ENCODE peak calls at places on chromosome 4, in eight cellular contexts. One of them, this sample, is unnamed.

GRCh38 chr4:156673483-156673882 is 298.1 kb downstream of the PDGFC start:
- DNase-seq in psoas muscle: no peak
- DNase-seq in cardiac fibroblast: peak; percentile 51
- DNase-seq in testis: no peak
- DNase-seq in endothelial cell of umbilical vein: no peak
- DNase-seq in thoracic aorta: no peak
- DNase-seq in cardiac muscle cell: no peak
- DNase-seq in suprapubic skin: no peak
- DNase-seq in this sample: peak; percentile 50

GRCh38 chr4:140309124-140309870 is 64.1 kb upstream of the SCOC start:
- DNase-seq in psoas muscle: no peak
- DNase-seq in cardiac fibroblast: peak; percentile 58
- DNase-seq in testis: no peak
- DNase-seq in endothelial cell of umbilical vein: no peak
- DNase-seq in thoracic aorta: no peak
- DNase-seq in cardiac muscle cell: no peak
- DNase-seq in suprapubic skin: no peak
- DNase-seq in this sample: peak; percentile 42

GRCh38 chr4:7025040-7025602 is 18.1 kb upstream of the TADA2B start:
- DNase-seq in psoas muscle: peak; percentile 43
- DNase-seq in cardiac fibroblast: no peak
- DNase-seq in testis: no peak
- DNase-seq in endothelial cell of umbilical vein: no peak
- DNase-seq in thoracic aorta: no peak
- DNase-seq in cardiac muscle cell: no peak
- DNase-seq in suprapubic skin: no peak
- DNase-seq in this sample: no peak

GRCh38 chr4:25859429-25860148 is 3.2 kb downstream of the SEL1L3 start:
- DNase-seq in psoas muscle: no peak
- DNase-seq in cardiac fibroblast: no peak
- DNase-seq in testis: no peak
- DNase-seq in endothelial cell of umbilical vein: peak; percentile 63
- DNase-seq in thoracic aorta: no peak
- DNase-seq in cardiac muscle cell: no peak
- DNase-seq in suprapubic skin: no peak
- DNase-seq in this sample: no peak

GRCh38 chr4:55980725-55981124 is 32.0 kb downstream of the CEP135 start:
- DNase-seq in psoas muscle: no peak
- DNase-seq in cardiac fibroblast: no peak
- DNase-seq in testis: no peak
- DNase-seq in endothelial cell of umbilical vein: no peak
- DNase-seq in thoracic aorta: no peak
- DNase-seq in cardiac muscle cell: no peak
- DNase-seq in suprapubic skin: no peak
- DNase-seq in this sample: no peak

GRCh38 chr4:88054909-88055308 is 47.5 kb downstream of the PKD2 start:
- DNase-seq in psoas muscle: no peak
- DNase-seq in cardiac fibroblast: peak; percentile 60
- DNase-seq in testis: peak; percentile 62
- DNase-seq in endothelial cell of umbilical vein: peak; percentile 77
- DNase-seq in thoracic aorta: no peak
- DNase-seq in cardiac muscle cell: peak; percentile 46
- DNase-seq in suprapubic skin: no peak
- DNase-seq in this sample: peak; percentile 68

GRCh38 chr4:110106946-110107325 is 91.5 kb downstream of the ELOVL6 start:
- DNase-seq in psoas muscle: no peak
- DNase-seq in cardiac fibroblast: peak; percentile 85
- DNase-seq in testis: no peak
- DNase-seq in endothelial cell of umbilical vein: peak; percentile 60
- DNase-seq in thoracic aorta: no peak
- DNase-seq in cardiac muscle cell: no peak
- DNase-seq in suprapubic skin: no peak
- DNase-seq in this sample: peak; percentile 39

GRCh38 chr4:27684501-27685077 is 823.9 kb downstream of the STIM2 start:
- DNase-seq in psoas muscle: peak; percentile 44
- DNase-seq in cardiac fibroblast: peak; percentile 62
- DNase-seq in testis: peak; percentile 75
- DNase-seq in endothelial cell of umbilical vein: peak; percentile 4
- DNase-seq in thoracic aorta: no peak
- DNase-seq in cardiac muscle cell: peak; percentile 81
- DNase-seq in suprapubic skin: no peak
- DNase-seq in this sample: peak; percentile 13

GRCh38 chr4:55407119-55407518 is 11.4 kb downstream of the TMEM165 start:
- DNase-seq in psoas muscle: no peak
- DNase-seq in cardiac fibroblast: no peak
- DNase-seq in testis: no peak
- DNase-seq in endothelial cell of umbilical vein: no peak
- DNase-seq in thoracic aorta: no peak
- DNase-seq in cardiac muscle cell: no peak
- DNase-seq in suprapubic skin: no peak
- DNase-seq in this sample: no peak

GRCh38 chr4:128517739-128518510 is 230.3 kb upstream of the PGRMC2 start:
- DNase-seq in psoas muscle: peak; percentile 53
- DNase-seq in cardiac fibroblast: peak; percentile 96
- DNase-seq in testis: peak; percentile 32
- DNase-seq in endothelial cell of umbilical vein: peak; percentile 97
- DNase-seq in thoracic aorta: peak; percentile 56
- DNase-seq in cardiac muscle cell: no peak
- DNase-seq in suprapubic skin: no peak
- DNase-seq in this sample: peak; percentile 97

GRCh38 chr4:28675582-28675981 is 1814.9 kb downstream of the STIM2 start:
- DNase-seq in psoas muscle: no peak
- DNase-seq in cardiac fibroblast: peak; percentile 56
- DNase-seq in testis: no peak
- DNase-seq in endothelial cell of umbilical vein: no peak
- DNase-seq in thoracic aorta: no peak
- DNase-seq in cardiac muscle cell: no peak
- DNase-seq in suprapubic skin: no peak
- DNase-seq in this sample: no peak

GRCh38 chr4:72418458-72418857 is 150.6 kb downstream of the ADAMTS3 start:
- DNase-seq in psoas muscle: peak; percentile 46
- DNase-seq in cardiac fibroblast: peak; percentile 65
- DNase-seq in testis: peak; percentile 60
- DNase-seq in endothelial cell of umbilical vein: peak; percentile 89
- DNase-seq in thoracic aorta: no peak
- DNase-seq in cardiac muscle cell: no peak
- DNase-seq in suprapubic skin: no peak
- DNase-seq in this sample: peak; percentile 90

GRCh38 chr4:2302387-2303119 is 40.6 kb upstream of the MXD4 start:
- DNase-seq in psoas muscle: no peak
- DNase-seq in cardiac fibroblast: no peak
- DNase-seq in testis: no peak
- DNase-seq in endothelial cell of umbilical vein: no peak
- DNase-seq in thoracic aorta: no peak
- DNase-seq in cardiac muscle cell: no peak
- DNase-seq in suprapubic skin: no peak
- DNase-seq in this sample: no peak

GRCh38 chr4:136505020-136505419 is 1027.3 kb downstream of the PCDH18 start:
- DNase-seq in psoas muscle: no peak
- DNase-seq in cardiac fibroblast: peak; percentile 69
- DNase-seq in testis: no peak
- DNase-seq in endothelial cell of umbilical vein: no peak
- DNase-seq in thoracic aorta: no peak
- DNase-seq in cardiac muscle cell: no peak
- DNase-seq in suprapubic skin: no peak
- DNase-seq in this sample: no peak

GRCh38 chr4:165367040-165367439 is 11.8 kb upstream of the CPE start:
- DNase-seq in psoas muscle: no peak
- DNase-seq in cardiac fibroblast: peak; percentile 15
- DNase-seq in testis: no peak
- DNase-seq in endothelial cell of umbilical vein: no peak
- DNase-seq in thoracic aorta: no peak
- DNase-seq in cardiac muscle cell: no peak
- DNase-seq in suprapubic skin: no peak
- DNase-seq in this sample: no peak

GRCh38 chr4:101067383-101067782 is 279.9 kb downstream of the PPP3CA start:
- DNase-seq in psoas muscle: no peak
- DNase-seq in cardiac fibroblast: peak; percentile 13
- DNase-seq in testis: no peak
- DNase-seq in endothelial cell of umbilical vein: no peak
- DNase-seq in thoracic aorta: no peak
- DNase-seq in cardiac muscle cell: no peak
- DNase-seq in suprapubic skin: no peak
- DNase-seq in this sample: no peak

GRCh38 chr4:41882622-41883347 is 52.4 kb upstream of the TMEM33 start:
- DNase-seq in psoas muscle: peak; percentile 59
- DNase-seq in cardiac fibroblast: peak; percentile 45
- DNase-seq in testis: peak; percentile 72
- DNase-seq in endothelial cell of umbilical vein: peak; percentile 35
- DNase-seq in thoracic aorta: no peak
- DNase-seq in cardiac muscle cell: peak; percentile 56
- DNase-seq in suprapubic skin: no peak
- DNase-seq in this sample: peak; percentile 35

GRCh38 chr4:10381146-10381545 is 76.1 kb downstream of the ZNF518B start:
- DNase-seq in psoas muscle: no peak
- DNase-seq in cardiac fibroblast: no peak
- DNase-seq in testis: no peak
- DNase-seq in endothelial cell of umbilical vein: no peak
- DNase-seq in thoracic aorta: no peak
- DNase-seq in cardiac muscle cell: no peak
- DNase-seq in suprapubic skin: no peak
- DNase-seq in this sample: no peak

GRCh38 chr4:57926311-57926710 is 816.1 kb upstream of the IGFBP7 start:
- DNase-seq in psoas muscle: no peak
- DNase-seq in cardiac fibroblast: no peak
- DNase-seq in testis: no peak
- DNase-seq in endothelial cell of umbilical vein: no peak
- DNase-seq in thoracic aorta: no peak
- DNase-seq in cardiac muscle cell: no peak
- DNase-seq in suprapubic skin: no peak
- DNase-seq in this sample: no peak

GRCh38 chr4:76055005-76055404 is 19.1 kb upstream of the CXCL11 start:
- DNase-seq in psoas muscle: no peak
- DNase-seq in cardiac fibroblast: no peak
- DNase-seq in testis: no peak
- DNase-seq in endothelial cell of umbilical vein: no peak
- DNase-seq in thoracic aorta: no peak
- DNase-seq in cardiac muscle cell: no peak
- DNase-seq in suprapubic skin: no peak
- DNase-seq in this sample: no peak

GRCh38 chr4:87053064-87053693 is 118.4 kb downstream of the AFF1 start:
- DNase-seq in psoas muscle: no peak
- DNase-seq in cardiac fibroblast: no peak
- DNase-seq in testis: no peak
- DNase-seq in endothelial cell of umbilical vein: no peak
- DNase-seq in thoracic aorta: no peak
- DNase-seq in cardiac muscle cell: no peak
- DNase-seq in suprapubic skin: no peak
- DNase-seq in this sample: no peak

GRCh38 chr4:87052615-87053014 is 117.8 kb downstream of the AFF1 start:
- DNase-seq in psoas muscle: no peak
- DNase-seq in cardiac fibroblast: no peak
- DNase-seq in testis: no peak
- DNase-seq in endothelial cell of umbilical vein: no peak
- DNase-seq in thoracic aorta: no peak
- DNase-seq in cardiac muscle cell: no peak
- DNase-seq in suprapubic skin: no peak
- DNase-seq in this sample: no peak

GRCh38 chr4:87054900-87055299 is 120.1 kb downstream of the AFF1 start:
- DNase-seq in psoas muscle: no peak
- DNase-seq in cardiac fibroblast: no peak
- DNase-seq in testis: no peak
- DNase-seq in endothelial cell of umbilical vein: no peak
- DNase-seq in thoracic aorta: no peak
- DNase-seq in cardiac muscle cell: no peak
- DNase-seq in suprapubic skin: no peak
- DNase-seq in this sample: no peak

GRCh38 chr4:87055340-87055739 is 120.5 kb downstream of the AFF1 start:
- DNase-seq in psoas muscle: no peak
- DNase-seq in cardiac fibroblast: peak; percentile 31
- DNase-seq in testis: no peak
- DNase-seq in endothelial cell of umbilical vein: no peak
- DNase-seq in thoracic aorta: no peak
- DNase-seq in cardiac muscle cell: no peak
- DNase-seq in suprapubic skin: no peak
- DNase-seq in this sample: no peak

GRCh38 chr4:87053802-87054767 is 119.3 kb downstream of the AFF1 start:
- DNase-seq in psoas muscle: no peak
- DNase-seq in cardiac fibroblast: no peak
- DNase-seq in testis: no peak
- DNase-seq in endothelial cell of umbilical vein: peak; percentile 56
- DNase-seq in thoracic aorta: no peak
- DNase-seq in cardiac muscle cell: no peak
- DNase-seq in suprapubic skin: no peak
- DNase-seq in this sample: no peak
- H3K4me3 ChIP-seq in psoas muscle: peak overlapping the region; percentile 37
- H3K4me3 ChIP-seq in cardiac fibroblast: no peak overlapping the region
- H3K4me3 ChIP-seq in testis: no peak overlapping the region
- H3K4me3 ChIP-seq in endothelial cell of umbilical vein: no peak overlapping the region
- H3K4me3 ChIP-seq in thoracic aorta: peak overlapping the region; percentile 8
- H3K4me3 ChIP-seq in cardiac muscle cell: no peak overlapping the region
- H3K4me3 ChIP-seq in suprapubic skin: no peak overlapping the region
- H3K4me3 ChIP-seq in this sample: no peak overlapping the region

DNA sequence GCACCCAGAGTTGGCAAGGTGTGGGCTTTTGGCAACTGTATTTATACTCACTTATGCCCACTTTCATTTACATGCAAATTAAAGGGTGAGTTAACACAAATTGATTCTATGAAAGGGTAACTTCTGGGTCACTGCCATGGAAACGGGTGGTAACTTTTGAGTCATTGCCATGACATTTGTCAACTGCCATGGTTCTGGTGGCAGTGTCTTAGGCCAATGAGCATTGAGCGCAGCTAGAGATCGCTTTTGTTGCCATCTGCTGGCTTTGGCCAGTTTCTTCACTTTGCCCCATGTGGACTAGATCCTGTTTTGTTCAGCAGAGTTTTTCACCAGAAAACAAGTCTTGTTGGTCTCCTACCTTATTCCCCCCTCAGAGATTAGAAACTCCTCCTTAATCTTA is 170.8 kb upstream of the NUDT6 start:
- DNase-seq in psoas muscle: no peak
- DNase-seq in cardiac fibroblast: no peak
- DNase-seq in testis: no peak
- DNase-seq in endothelial cell of umbilical vein: no peak
- DNase-seq in thoracic aorta: no peak
- DNase-seq in cardiac muscle cell: no peak
- DNase-seq in suprapubic skin: no peak
- DNase-seq in this sample: no peak
- TF ChIP-seq CTCF in psoas muscle: no peak
- TF ChIP-seq CTCF in cardiac fibroblast: no peak
- TF ChIP-seq CTCF in testis: no peak
- TF ChIP-seq CTCF in endothelial cell of umbilical vein: no peak
- TF ChIP-seq CTCF in thoracic aorta: no peak
- TF ChIP-seq CTCF in cardiac muscle cell: no peak
- TF ChIP-seq CTCF in suprapubic skin: no peak
- TF ChIP-seq CTCF in this sample: no peak

GRCh38 chr4:152045397-152045780 is 284.6 kb upstream of the GATB start:
- DNase-seq in psoas muscle: no peak
- DNase-seq in cardiac fibroblast: no peak
- DNase-seq in testis: no peak
- DNase-seq in endothelial cell of umbilical vein: no peak
- DNase-seq in thoracic aorta: no peak
- DNase-seq in cardiac muscle cell: no peak
- DNase-seq in suprapubic skin: no peak
- DNase-seq in this sample: no peak
- H3K4me3 ChIP-seq in psoas muscle: peak overlapping the region; percentile 49
- H3K4me3 ChIP-seq in cardiac fibroblast: no peak overlapping the region
- H3K4me3 ChIP-seq in testis: no peak overlapping the region
- H3K4me3 ChIP-seq in endothelial cell of umbilical vein: no peak overlapping the region
- H3K4me3 ChIP-seq in thoracic aorta: peak overlapping the region; percentile 57
- H3K4me3 ChIP-seq in cardiac muscle cell: no peak overlapping the region
- H3K4me3 ChIP-seq in suprapubic skin: peak overlapping the region; percentile 30
- H3K4me3 ChIP-seq in this sample: no peak overlapping the region

GRCh38 chr4:5821665-5822358 is 71.1 kb downstream of the CRMP1 start:
- DNase-seq in psoas muscle: no peak
- DNase-seq in cardiac fibroblast: no peak
- DNase-seq in testis: peak; percentile 25
- DNase-seq in endothelial cell of umbilical vein: no peak
- DNase-seq in thoracic aorta: no peak
- DNase-seq in cardiac muscle cell: peak; percentile 28
- DNase-seq in suprapubic skin: no peak
- DNase-seq in this sample: no peak
- TF ChIP-seq CTCF in psoas muscle: peak; percentile 32
- TF ChIP-seq CTCF in cardiac fibroblast: peak; percentile 81
- TF ChIP-seq CTCF in testis: peak; percentile 72
- TF ChIP-seq CTCF in endothelial cell of umbilical vein: peak; percentile 52
- TF ChIP-seq CTCF in thoracic aorta: peak; percentile 60
- TF ChIP-seq CTCF in cardiac muscle cell: peak; percentile 66
- TF ChIP-seq CTCF in suprapubic skin: peak; percentile 29
- TF ChIP-seq CTCF in this sample: peak; percentile 59